ENCODE peak calls at places on chromosomes 3 and 15, in eight cellular contexts. Z is DMS153, A is NCI-H1105 treated with DMSO at 0.1 percent for 48 hours, E is fibroblast of the conjunctiva, H is Kasumi-1, R is H4, S is ACHN, P is GM03348. N is an unnamed sample.
A peak's percentile ranks its signal among the peaks of the same experiment; 100 is the strongest.

GRCh38 chr3:149385617-149386298 is 8.3 kb upstream of the TM4SF1 start:
- DNase-seq in E (no peak), H (no peak), R (no peak), P (no peak), Z (no peak), S (no peak), A (no peak), N (no peak)

GRCh38 chr3:178353292-178353814 is 182.9 kb upstream of the KCNMB2 start:
- DNase-seq in E (peak; percentile 52), R (peak; percentile 14), Z (no peak), S (no peak), P (peak; percentile 17), A (peak; percentile 89), H (no peak), N (no peak)

GRCh38 chr15:69469467-69470191 is 17.0 kb downstream of the RPLP1 start:
- DNase-seq in Z (no peak), H (no peak), A (no peak), S (no peak), P (peak; percentile 8), R (no peak), E (no peak), N (no peak)

GRCh38 chr3:58422756-58423324 is 10.8 kb downstream of the PDHB start:
- DNase-seq in S (peak; percentile 9), E (no peak), P (peak; percentile 31), Z (no peak), H (peak; percentile 32), A (no peak), R (no peak), N (no peak)

GRCh38 chr3:63096248-63097058 is 181.7 kb upstream of the SYNPR start:
- DNase-seq in H (no peak), P (no peak), A (no peak), E (no peak), R (peak; percentile 1), S (no peak), Z (no peak), N (no peak)

GRCh38 chr3:124035463-124036121 is 43.7 kb upstream of the ROPN1 start:
- DNase-seq in A (no peak), S (no peak), E (no peak), Z (no peak), P (no peak), H (no peak), R (no peak), N (no peak)

GRCh38 chr3:72665701-72666443 is 182.4 kb downstream of the SHQ1 start:
- DNase-seq in H (no peak), A (no peak), S (peak; percentile 39), E (no peak), R (no peak), Z (no peak), P (no peak), N (peak; percentile 22)

GRCh38 chr15:59157840-59158700 is 48.6 kb upstream of the LDHAL6B start:
- DNase-seq in R (no peak), S (no peak), A (no peak), E (no peak), Z (no peak), P (no peak), H (no peak), N (no peak)

GRCh38 chr3:5194801-5195509 is 7.4 kb downstream of the EDEM1 start:
- DNase-seq in S (peak; percentile 81), E (peak; percentile 53), Z (no peak), P (peak; percentile 72), H (peak; percentile 48), A (no peak), R (peak; percentile 60), N (peak; percentile 46)

GRCh38 chr3:183308746-183309145 is 55.7 kb downstream of the B3GNT5 start:
- DNase-seq in A (no peak), P (no peak), R (no peak), H (no peak), Z (no peak), S (no peak), E (no peak), N (no peak)

GRCh38 chr3:52047295-52047960 is 8.9 kb downstream of the DUSP7 start:
- DNase-seq in E (no peak), H (no peak), A (no peak), R (no peak), Z (no peak), P (no peak), S (peak; percentile 50), N (no peak)

GRCh38 chr3:169041677-169042171 is 621.8 kb downstream of the MECOM start:
- DNase-seq in A (peak; percentile 43), H (peak; percentile 33), Z (no peak), S (peak; percentile 73), P (peak; percentile 50), E (peak; percentile 55), R (peak; percentile 76), N (no peak)

GRCh38 chr3:70516081-70516480 is 203.6 kb upstream of the MDFIC2 start:
- DNase-seq in H (no peak), E (no peak), S (no peak), P (no peak), R (no peak), Z (no peak), A (no peak), N (no peak)

GRCh38 chr3:43892535-43892934 is 201.8 kb downstream of the ABHD5 start:
- DNase-seq in H (peak; percentile 10), A (peak; percentile 81), P (no peak), S (no peak), R (no peak), Z (peak; percentile 30), E (no peak), N (no peak)

GRCh38 chr3:101588626-101589025 is 14.6 kb downstream of the PCNP start:
- DNase-seq in R (no peak), E (no peak), H (no peak), Z (no peak), A (no peak), P (no peak), S (no peak), N (no peak)

GRCh38 chr15:51144021-51144532 is 49.4 kb upstream of the TNFAIP8L3 start:
- DNase-seq in S (peak; percentile 5), H (no peak), P (peak; percentile 53), A (no peak), Z (no peak), E (peak; percentile 49), R (peak; percentile 59), N (no peak)

GRCh38 chr3:77326586-77326985 is 286.7 kb downstream of the ROBO2 start:
- DNase-seq in E (no peak), P (no peak), R (no peak), Z (no peak), A (no peak), S (no peak), H (no peak), N (no peak)

GRCh38 chr3:124572851-124573405 is 157.3 kb upstream of the UMPS start:
- DNase-seq in E (no peak), S (no peak), A (no peak), P (no peak), R (no peak), Z (no peak), H (no peak), N (no peak)

GRCh38 chr3:144692488-144692887 is 720.9 kb downstream of the DIPK2A start:
- DNase-seq in Z (no peak), S (no peak), H (no peak), R (no peak), E (no peak), A (no peak), P (no peak), N (no peak)

GRCh38 chr3:160810360-160810759 is 54.3 kb downstream of the PPM1L start:
- DNase-seq in R (peak; percentile 68), A (no peak), S (peak; percentile 22), E (peak; percentile 67), H (no peak), Z (no peak), P (peak; percentile 13), N (no peak)

GRCh38 chr3:4976109-4976508 is 3.1 kb upstream of the BHLHE40 start:
- DNase-seq in H (peak; percentile 92), P (peak; percentile 52), S (peak; percentile 87), Z (peak; percentile 36), E (no peak), R (peak; percentile 78), A (peak; percentile 14), N (peak; percentile 32)

GRCh38 chr15:44529864-44530604 is 6.9 kb upstream of the EIF3J start:
- DNase-seq in P (no peak), E (no peak), Z (no peak), A (no peak), S (no peak), R (no peak), H (no peak), N (no peak)

GRCh38 chr15:39133201-39133600 is 447.7 kb upstream of the THBS1 start:
- DNase-seq in E (no peak), H (no peak), S (no peak), Z (no peak), A (no peak), R (peak; percentile 27), P (peak; percentile 60), N (no peak)

GRCh38 chr3:73727854-73728253 is 103.1 kb upstream of the PDZRN3 start:
- DNase-seq in E (no peak), Z (no peak), S (no peak), P (peak; percentile 7), A (no peak), H (no peak), R (no peak), N (no peak)

GRCh38 chr3:139505829-139506386 is 29.6 kb upstream of the RBP2 start:
- DNase-seq in A (no peak), E (no peak), S (no peak), P (no peak), H (no peak), Z (no peak), R (no peak), N (no peak)

GRCh38 chr3:13052191-13052590 is 21.0 kb downstream of the IQSEC1 start:
- DNase-seq in P (no peak), R (no peak), Z (no peak), A (no peak), E (no peak), S (no peak), H (no peak), N (no peak)

GRCh38 chr15:52306270-52306669 is 10.7 kb upstream of the MYO5C start:
- DNase-seq in E (peak; percentile 9), A (no peak), S (no peak), H (no peak), R (no peak), Z (no peak), P (no peak), N (no peak)

GRCh38 chr3:13519392-13519791 is 29.5 kb upstream of the FBLN2 start:
- DNase-seq in E (no peak), S (no peak), Z (no peak), R (no peak), A (no peak), P (no peak), H (no peak), N (no peak)

GRCh38 chr3:43379343-43379742 is 93.0 kb downstream of the SNRK start:
- DNase-seq in P (peak; percentile 65), E (no peak), H (no peak), A (no peak), R (no peak), S (no peak), Z (no peak), N (no peak)

GRCh38 chr3:116059421-116060096 is 385.7 kb downstream of the LSAMP start:
- DNase-seq in H (no peak), Z (peak; percentile 22), S (peak; percentile 76), R (peak; percentile 92), P (peak; percentile 77), E (peak; percentile 5), A (no peak), N (no peak)

GRCh38 chr3:171375704-171376103 is 84.5 kb downstream of the TNIK start:
- DNase-seq in E (no peak), Z (no peak), H (no peak), S (no peak), P (no peak), A (no peak), R (no peak), N (no peak)

N was measured in immature natural killer cell.